ENCODE peak calls at places on chromosomes 12 and 14, in five cellular contexts. K is stimulated activated CD4-positive, alpha-beta T cell treated with anti-CD3 and anti-CD28 coated beads, Interleukin-4, amount 100 ng/mL, for 4 hours; L is substantia nigra; J is endothelial cell; W is WTC11. I is an unnamed sample.

GRCh38 chr14:55329999-55330710 is 58.9 kb downstream of the FBXO34 start:
- DNase-seq in W (no peak), J (no peak), K (no peak), L (no peak), I (no peak)

GRCh38 chr12:16221776-16222175 is 55.7 kb downstream of the SLC15A5 start:
- DNase-seq in J (no peak), L (no peak), W (no peak), K (no peak), I (no peak)

GRCh38 chr12:101707131-101707782 is 9.8 kb downstream of the CHPT1 start:
- DNase-seq in W (no peak), J (no peak), L (no peak), K (no peak), I (no peak)

GRCh38 chr14:100104006-100104352 is 38.8 kb downstream of the EVL start:
- DNase-seq in J (no peak), W (no peak), L (no peak), K (no peak), I (no peak)

GRCh38 chr12:119940881-119941280 is 48.2 kb upstream of the BICDL1 start:
- DNase-seq in L (no peak), J (no peak), K (no peak), W (no peak), I (no peak)

GRCh38 chr12:2239376-2240010 is 186.7 kb downstream of the CACNA1C start:
- DNase-seq in L (no peak), K (no peak), W (no peak), J (no peak), I (peak; percentile 79)

GRCh38 chr12:92340003-92340402 is 194.4 kb upstream of the BTG1 start:
- DNase-seq in L (no peak), W (no peak), J (no peak), K (no peak), I (no peak)

GRCh38 chr14:90699016-90699415 is 117.2 kb downstream of the TTC7B start:
- DNase-seq in W (no peak), L (no peak), J (no peak), K (no peak), I (no peak)

GRCh38 chr14:69636051-69636639 is 24.7 kb downstream of the SUSD6 start:
- DNase-seq in J (no peak), K (peak; percentile 45), W (no peak), L (no peak), I (no peak)

GRCh38 chr12:39297946-39298345 is 145.0 kb downstream of the KIF21A start:
- DNase-seq in W (no peak), J (no peak), K (no peak), L (no peak), I (no peak)

GRCh38 chr12:57837779-57838562 is 8.6 kb downstream of the CTDSP2 start:
- DNase-seq in W (peak; percentile 25), K (no peak), J (no peak), L (no peak), I (peak; percentile 43)

GRCh38 chr12:92558806-92559205 is 144.0 kb upstream of the PLEKHG7 start:
- DNase-seq in J (no peak), W (no peak), L (no peak), K (no peak), I (no peak)

GRCh38 chr14:31269599-31270195 is 62.1 kb upstream of the HECTD1 start:
- DNase-seq in L (no peak), W (no peak), J (no peak), K (no peak), I (no peak)

GRCh38 chr14:94593376-94593748 is 12.1 kb downstream of the SERPINA5 start:
- DNase-seq in W (no peak), K (no peak), L (no peak), J (no peak), I (no peak)

GRCh38 chr12:99005601-99006000 is 360.5 kb downstream of the APAF1 start:
- DNase-seq in W (no peak), L (no peak), J (no peak), K (no peak), I (no peak)

GRCh38 chr14:104113631-104114420 is 24.6 kb upstream of the KIF26A start:
- DNase-seq in K (no peak), W (no peak), J (no peak), L (no peak), I (no peak)

GRCh38 chr14:33062881-33063280 is 124.2 kb downstream of the NPAS3 start:
- DNase-seq in L (no peak), K (no peak), J (no peak), W (no peak), I (no peak)

GRCh38 chr12:79614730-79615129 is 76.0 kb downstream of the PAWR start:
- DNase-seq in W (no peak), L (no peak), K (no peak), J (no peak), I (no peak)

GRCh38 chr14:56137842-56138241 is 19.6 kb downstream of the PELI2 start:
- DNase-seq in L (no peak), K (no peak), J (no peak), W (peak; percentile 43), I (no peak)

GRCh38 chr12:8692573-8692972 is 5.2 kb upstream of the RIMKLB start:
- DNase-seq in J (peak; percentile 58), L (peak; percentile 10), W (peak; percentile 74), K (no peak), I (peak; percentile 60)

GRCh38 chr12:13079440-13079906 is 24.0 kb downstream of the GSG1 start:
- DNase-seq in J (no peak), K (no peak), W (no peak), L (no peak), I (no peak)

GRCh38 chr12:58241099-58241498 is 299.7 kb downstream of the ATP23 start:
- DNase-seq in J (no peak), W (no peak), K (no peak), L (no peak), I (no peak)

GRCh38 chr12:115375188-115375991 is 691.4 kb upstream of the TBX3 start:
- DNase-seq in J (no peak), W (no peak), L (no peak), K (no peak), I (no peak)

GRCh38 chr12:101696477-101697196 is 803 bp upstream of the CHPT1 start:
- DNase-seq in J (no peak), K (no peak), W (no peak), L (no peak), I (peak; percentile 65)

GRCh38 chr12:6697584-6698351 is 2.8 kb downstream of the PIANP start:
- DNase-seq in K (no peak), L (no peak), W (peak; percentile 71), J (peak; percentile 71), I (no peak)